ENCODE peak calls at places on chromosomes 4 and X, in six cellular contexts. One of them, this sample, is unnamed.
A peak's percentile ranks its signal among the peaks of the same experiment; 100 is the strongest.

GRCh38 chr4:176789955-176790354 is 2.8 kb downstream of the VEGFC start:
- DNase-seq in GM12892: no peak
- DNase-seq in GM12878: no peak
- DNase-seq in HepG2: peak; percentile 31
- DNase-seq in K562: peak; percentile 3
- DNase-seq in H1: no peak
- DNase-seq in this sample: peak; percentile 32

GRCh38 chrX:30060718-30061117 is 154.6 kb upstream of the MAGEB2 start:
- DNase-seq in H1: no peak
- DNase-seq in HepG2: no peak
- DNase-seq in GM12892: no peak
- DNase-seq in K562: no peak
- DNase-seq in GM12878: no peak
- DNase-seq in this sample: no peak

GRCh38 chrX:104112326-104112951 is at the start of gene ZCCHC18:
- DNase-seq in GM12878: no peak
- DNase-seq in H1: no peak
- DNase-seq in HepG2: peak; percentile 3
- DNase-seq in GM12892: peak; percentile 51
- DNase-seq in K562: peak; percentile 3
- DNase-seq in this sample: peak; percentile 48

GRCh38 chr4:143700060-143700419 is 435 bp downstream of the FREM3 start:
- DNase-seq in GM12878: no peak
- DNase-seq in K562: no peak
- DNase-seq in H1: no peak
- DNase-seq in GM12892: no peak
- DNase-seq in HepG2: no peak
- DNase-seq in this sample: no peak

GRCh38 chrX:112512509-112512908 is 167.2 kb downstream of the LHFPL1 start:
- DNase-seq in GM12892: no peak
- DNase-seq in K562: no peak
- DNase-seq in GM12878: no peak
- DNase-seq in H1: no peak
- DNase-seq in HepG2: no peak
- DNase-seq in this sample: no peak

GRCh38 chr4:119284876-119285611 is 36.9 kb downstream of the FABP2 start:
- DNase-seq in H1: no peak
- DNase-seq in GM12878: no peak
- DNase-seq in K562: no peak
- DNase-seq in HepG2: no peak
- DNase-seq in GM12892: no peak
- DNase-seq in this sample: no peak

GRCh38 chr4:124899997-124900396 is 187.5 kb upstream of the ANKRD50 start:
- DNase-seq in H1: no peak
- DNase-seq in GM12878: no peak
- DNase-seq in K562: no peak
- DNase-seq in GM12892: no peak
- DNase-seq in HepG2: no peak
- DNase-seq in this sample: no peak

GRCh38 chrX:54633641-54634040 is 103.6 kb downstream of the GNL3L start:
- DNase-seq in GM12892: no peak
- DNase-seq in H1: no peak
- DNase-seq in GM12878: no peak
- DNase-seq in K562: no peak
- DNase-seq in HepG2: no peak
- DNase-seq in this sample: no peak

GRCh38 chr4:53507671-53508286 is 83.5 kb downstream of the LNX1 start:
- DNase-seq in K562: peak; percentile 38
- DNase-seq in GM12892: no peak
- DNase-seq in HepG2: peak; percentile 30
- DNase-seq in H1: no peak
- DNase-seq in GM12878: no peak
- DNase-seq in this sample: no peak

GRCh38 chrX:88982933-88983332 is 235.9 kb downstream of the CPXCR1 start:
- DNase-seq in GM12878: no peak
- DNase-seq in K562: no peak
- DNase-seq in GM12892: no peak
- DNase-seq in H1: no peak
- DNase-seq in HepG2: no peak
- DNase-seq in this sample: no peak

GRCh38 chr4:86595426-86595805 is 1.3 kb downstream of the PTPN13 start:
- DNase-seq in HepG2: no peak
- DNase-seq in GM12878: no peak
- DNase-seq in K562: no peak
- DNase-seq in H1: no peak
- DNase-seq in GM12892: no peak
- DNase-seq in this sample: no peak

GRCh38 chrX:24151513-24151912 is 2.0 kb downstream of the ZFX start:
- DNase-seq in K562: peak; percentile 30
- DNase-seq in HepG2: no peak
- DNase-seq in GM12878: no peak
- DNase-seq in H1: no peak
- DNase-seq in GM12892: no peak
- DNase-seq in this sample: no peak

GRCh38 chrX:24149346-24150050 is at the start of gene ZFX:
- DNase-seq in HepG2: peak; percentile 9
- DNase-seq in GM12892: peak; percentile 32
- DNase-seq in GM12878: no peak
- DNase-seq in H1: no peak
- DNase-seq in K562: peak; percentile 63
- DNase-seq in this sample: peak; percentile 7

GRCh38 chrX:24148535-24149345 is 789 bp upstream of the ZFX start:
- DNase-seq in GM12878: no peak
- DNase-seq in H1: no peak
- DNase-seq in GM12892: peak; percentile 25
- DNase-seq in HepG2: peak; percentile 23
- DNase-seq in K562: peak; percentile 41
- DNase-seq in this sample: no peak

GRCh38 chrX:24148118-24148517 is 1.4 kb upstream of the ZFX start:
- DNase-seq in K562: peak; percentile 15
- DNase-seq in GM12878: no peak
- DNase-seq in GM12892: no peak
- DNase-seq in H1: no peak
- DNase-seq in HepG2: no peak
- DNase-seq in this sample: no peak

DNA sequence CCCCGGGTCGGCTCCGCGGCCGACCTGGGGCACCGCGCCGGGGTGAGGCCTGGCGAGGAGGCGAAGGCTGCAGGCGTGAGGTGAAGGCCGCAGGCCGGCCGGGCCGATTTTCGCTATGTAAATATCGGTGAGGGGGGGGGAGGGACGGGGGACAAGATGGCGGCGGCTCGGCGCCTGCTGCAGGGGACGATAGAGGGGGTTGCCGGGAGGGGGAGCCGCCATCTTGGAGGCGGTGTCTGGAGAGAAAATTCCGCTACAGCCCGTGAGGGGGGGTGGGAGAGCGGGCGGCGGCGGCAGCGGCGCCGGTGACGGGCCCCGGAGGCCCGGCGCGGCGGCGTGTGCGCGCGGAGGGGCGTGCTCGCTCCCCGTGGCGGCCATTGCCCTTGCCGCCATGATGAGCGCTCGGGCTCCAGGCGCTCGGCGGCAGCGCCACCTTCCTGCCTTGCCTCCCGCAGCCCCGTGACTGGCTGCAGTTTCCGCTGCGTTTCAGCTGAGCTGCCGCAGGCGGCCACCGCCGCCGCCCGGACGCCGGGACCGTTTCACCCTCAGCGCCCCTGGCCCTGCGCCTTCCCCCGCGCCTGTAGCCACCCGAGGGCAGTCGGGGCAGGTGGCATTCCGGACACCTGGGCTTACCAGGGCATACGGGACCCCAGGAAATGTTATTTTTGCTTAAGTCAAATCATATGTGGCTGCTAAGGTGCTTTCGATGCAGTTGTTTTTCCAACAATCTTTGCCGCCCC is 692 bp downstream of the ZFX start:
- DNase-seq in HepG2: peak; percentile 67
- DNase-seq in H1: peak; percentile 39
- DNase-seq in GM12878: peak; percentile 55
- DNase-seq in K562: peak; percentile 94
- DNase-seq in GM12892: peak; percentile 83
- DNase-seq in this sample: peak; percentile 57
- TF ChIP-seq POLR2A in HepG2: no peak
- TF ChIP-seq POLR2A in H1: peak; percentile 67
- TF ChIP-seq POLR2A in GM12878: peak; percentile 88
- TF ChIP-seq POLR2A in K562: peak; percentile 39
- TF ChIP-seq POLR2A in GM12892: peak; percentile 71
- TF ChIP-seq POLR2A in this sample: no peak

DNA sequence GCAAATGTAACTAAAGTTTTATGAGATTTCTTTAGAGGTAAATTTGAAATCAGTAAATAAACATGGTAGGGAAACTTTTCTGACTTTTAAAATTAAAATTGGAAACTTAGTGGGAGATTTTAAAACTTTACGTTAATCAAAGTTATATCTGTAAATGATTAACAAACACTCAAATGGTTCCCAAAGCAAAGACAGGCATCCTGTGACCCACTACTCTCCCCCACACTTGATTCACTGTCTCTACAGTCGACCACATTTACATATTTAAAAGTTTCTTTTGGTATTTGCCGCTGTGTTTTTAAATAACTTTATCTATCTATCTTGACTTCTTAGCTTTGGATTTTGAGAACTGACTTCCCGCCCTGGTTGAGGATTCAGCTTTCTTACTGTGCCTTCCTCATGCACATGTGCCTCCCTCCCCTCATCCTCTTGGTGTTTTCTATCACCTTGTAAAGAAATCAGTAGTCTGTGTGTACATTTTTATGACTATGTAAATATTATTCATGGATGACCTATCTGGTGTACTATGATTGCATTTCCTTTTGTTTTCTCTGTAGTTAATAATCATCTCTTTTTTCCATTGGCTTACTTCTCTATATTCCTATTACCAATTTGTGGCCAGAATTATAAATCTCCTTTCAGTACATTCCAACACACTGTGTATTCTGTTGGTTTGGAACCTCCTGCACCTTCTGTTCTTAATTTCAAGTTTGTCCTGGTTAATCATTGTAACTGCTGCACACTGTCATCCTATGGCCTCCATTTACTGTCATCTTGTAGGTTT is 72.6 kb downstream of the WWC2 start:
- DNase-seq in K562: no peak
- DNase-seq in H1: no peak
- DNase-seq in GM12892: no peak
- DNase-seq in GM12878: no peak
- DNase-seq in HepG2: peak; percentile 67
- DNase-seq in this sample: no peak
- TF ChIP-seq TAF1 in K562: no peak
- TF ChIP-seq TAF1 in H1: no peak
- TF ChIP-seq TAF1 in GM12892: no peak
- TF ChIP-seq TAF1 in GM12878: no peak
- TF ChIP-seq TAF1 in HepG2: no peak
- TF ChIP-seq TAF1 in this sample: no peak

GRCh38 chr4:123397276-123398150 is 918 bp downstream of the SPRY1 start:
- DNase-seq in K562: peak; percentile 21
- DNase-seq in H1: no peak
- DNase-seq in HepG2: peak; percentile 75
- DNase-seq in GM12892: no peak
- DNase-seq in GM12878: no peak
- DNase-seq in this sample: no peak

GRCh38 chr4:123401466-123402175 is 5.0 kb downstream of the SPRY1 start:
- DNase-seq in GM12892: no peak
- DNase-seq in K562: no peak
- DNase-seq in H1: no peak
- DNase-seq in GM12878: no peak
- DNase-seq in HepG2: no peak
- DNase-seq in this sample: no peak

GRCh38 chr4:123398803-123399637 is 2.4 kb downstream of the SPRY1 start:
- DNase-seq in GM12878: no peak
- DNase-seq in K562: peak; percentile 18
- DNase-seq in HepG2: peak; percentile 75
- DNase-seq in H1: no peak
- DNase-seq in GM12892: peak; percentile 11
- DNase-seq in this sample: no peak

GRCh38 chr4:123398151-123398802 is 1.7 kb downstream of the SPRY1 start:
- DNase-seq in GM12878: no peak
- DNase-seq in GM12892: peak; percentile 47
- DNase-seq in HepG2: no peak
- DNase-seq in H1: no peak
- DNase-seq in K562: peak; percentile 51
- DNase-seq in this sample: peak; percentile 58

DNA sequence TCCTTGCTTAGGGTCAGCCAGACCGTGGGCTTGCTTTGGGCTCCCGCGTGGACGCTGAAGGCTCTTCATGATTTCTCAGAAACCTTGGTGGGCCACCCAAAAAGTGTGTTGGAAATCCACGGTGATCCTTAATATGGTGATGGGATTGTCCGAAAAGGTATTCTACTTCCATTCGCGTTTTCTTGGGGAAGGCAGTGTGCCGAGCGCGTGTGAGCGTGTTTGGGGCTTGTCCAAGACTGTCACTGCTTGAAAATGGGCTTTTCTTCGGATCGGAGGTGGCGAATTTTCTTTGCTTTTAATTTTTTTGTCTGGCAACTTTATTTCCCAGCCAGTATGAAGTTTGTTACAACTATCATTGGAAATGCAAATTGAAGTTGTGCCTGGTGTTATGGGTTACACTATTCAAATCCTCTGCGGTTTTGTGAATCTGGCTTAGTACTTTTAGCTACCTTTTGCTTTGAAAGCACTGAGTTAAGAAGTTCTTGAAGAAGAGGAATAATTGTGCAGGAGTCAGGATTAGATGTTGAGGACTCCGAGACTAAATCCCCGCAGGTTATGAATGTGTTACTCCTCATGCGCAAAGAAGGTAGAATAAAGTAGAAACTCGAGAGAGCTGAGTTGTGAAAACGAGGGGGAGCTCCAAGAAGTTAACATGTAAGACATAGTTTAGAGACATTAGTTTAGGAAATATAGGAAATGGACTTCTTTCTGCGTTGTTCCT is 3.2 kb downstream of the SPRY1 start:
- DNase-seq in H1: no peak
- DNase-seq in HepG2: no peak
- DNase-seq in GM12892: no peak
- DNase-seq in K562: no peak
- DNase-seq in GM12878: no peak
- DNase-seq in this sample: no peak
- TF ChIP-seq POLR2A in H1: no peak
- TF ChIP-seq POLR2A in HepG2: no peak
- TF ChIP-seq POLR2A in GM12892: no peak
- TF ChIP-seq POLR2A in K562: no peak
- TF ChIP-seq POLR2A in GM12878: no peak
- TF ChIP-seq POLR2A in this sample: no peak

GRCh38 chrX:109926743-109927662 is 75.9 kb upstream of the TMEM164 start:
- DNase-seq in K562: peak; percentile 46
- DNase-seq in H1: no peak
- DNase-seq in GM12878: no peak
- DNase-seq in GM12892: no peak
- DNase-seq in HepG2: no peak
- DNase-seq in this sample: no peak

GRCh38 chrX:109926118-109926517 is 76.8 kb upstream of the TMEM164 start:
- DNase-seq in GM12892: no peak
- DNase-seq in K562: no peak
- DNase-seq in H1: no peak
- DNase-seq in GM12878: no peak
- DNase-seq in HepG2: no peak
- DNase-seq in this sample: no peak

GRCh38 chrX:109928596-109929335 is 74.1 kb upstream of the TMEM164 start:
- DNase-seq in GM12892: no peak
- DNase-seq in GM12878: no peak
- DNase-seq in HepG2: no peak
- DNase-seq in K562: no peak
- DNase-seq in H1: no peak
- DNase-seq in this sample: no peak

GRCh38 chrX:109925656-109926055 is 77.3 kb upstream of the TMEM164 start:
- DNase-seq in GM12892: no peak
- DNase-seq in H1: no peak
- DNase-seq in HepG2: no peak
- DNase-seq in GM12878: no peak
- DNase-seq in K562: no peak
- DNase-seq in this sample: no peak

GRCh38 chrX:109927663-109928273 is 75.1 kb upstream of the TMEM164 start:
- DNase-seq in H1: no peak
- DNase-seq in HepG2: no peak
- DNase-seq in GM12892: no peak
- DNase-seq in K562: no peak
- DNase-seq in GM12878: no peak
- DNase-seq in this sample: no peak
- TF ChIP-seq TAF1 in H1: no peak
- TF ChIP-seq TAF1 in HepG2: no peak
- TF ChIP-seq TAF1 in GM12892: no peak
- TF ChIP-seq TAF1 in K562: no peak
- TF ChIP-seq TAF1 in GM12878: no peak
- TF ChIP-seq TAF1 in this sample: no peak